ENCODE peak calls at places on chromosomes 12 and 14, in six cellular contexts. B is lower lobe of right lung, R is GM23248, C is mammary epithelial cell, X is psoas muscle, W is small intestine. S is an unnamed sample.

GRCh38 chr12:108821407-108822397 is 35.7 kb downstream of the SSH1 start:
- DNase-seq in B (peak; percentile 77), R (peak; percentile 87), C (peak; percentile 40), X (no peak), W (no peak), S (no peak)

GRCh38 chr14:66240112-66240511 is 246.1 kb upstream of the CCDC196 start:
- DNase-seq in B (no peak), R (peak; percentile 9), C (peak; percentile 27), X (no peak), W (no peak), S (no peak)

GRCh38 chr14:74879427-74880180 is 2.1 kb upstream of the DLST start:
- DNase-seq in B (no peak), R (no peak), C (no peak), X (no peak), W (peak; percentile 85), S (no peak)

GRCh38 chr14:71905031-71905430 is 27.2 kb upstream of the RGS6 start:
- DNase-seq in B (no peak), R (peak; percentile 17), C (no peak), X (no peak), W (no peak), S (no peak)

GRCh38 chr12:128729628-128730121 is 94.1 kb downstream of the SLC15A4 start:
- DNase-seq in B (no peak), R (peak; percentile 2), C (no peak), X (no peak), W (peak; percentile 20), S (no peak)

GRCh38 chr12:88325076-88325827 is 183.1 kb downstream of the TMTC3 start:
- DNase-seq in B (no peak), R (peak; percentile 89), C (peak; percentile 93), X (no peak), W (no peak), S (no peak)

GRCh38 chr14:80202888-80203562 is 8.3 kb downstream of the DIO2 start:
- DNase-seq in B (no peak), R (no peak), C (no peak), X (no peak), W (peak; percentile 16), S (no peak)

GRCh38 chr12:124827588-124828184 is 36.0 kb downstream of the SCARB1 start:
- DNase-seq in B (no peak), R (no peak), C (no peak), X (no peak), W (peak; percentile 81), S (no peak)

GRCh38 chr14:24982472-24983155 is 67.3 kb downstream of the STXBP6 start:
- DNase-seq in B (no peak), R (peak; percentile 47), C (peak; percentile 39), X (no peak), W (peak; percentile 73), S (no peak)

GRCh38 chr14:95730126-95730525 is 16.2 kb upstream of the TCL1A start:
- DNase-seq in B (no peak), R (no peak), C (no peak), X (no peak), W (no peak), S (no peak)

GRCh38 chr12:23949212-23950010 is at the start of gene SOX5:
- DNase-seq in B (peak; percentile 46), R (peak; percentile 0), C (no peak), X (peak; percentile 17), W (no peak), S (no peak)

GRCh38 chr12:113227169-113227568 is 5.9 kb downstream of the TPCN1 start:
- DNase-seq in B (no peak), R (no peak), C (no peak), X (peak; percentile 56), W (no peak), S (peak; percentile 84)
- H3K4me1 ChIP-seq in B (peaks cover 77% of the 10 kb centered on the region), R (peaks cover 17% of the 10 kb centered on the region), C (peaks cover 21% of the 10 kb centered on the region), X (peaks cover 87% of the 10 kb centered on the region), W (peaks cover 10% of the 10 kb centered on the region), S (peaks cover 86% of the 10 kb centered on the region)

DNA sequence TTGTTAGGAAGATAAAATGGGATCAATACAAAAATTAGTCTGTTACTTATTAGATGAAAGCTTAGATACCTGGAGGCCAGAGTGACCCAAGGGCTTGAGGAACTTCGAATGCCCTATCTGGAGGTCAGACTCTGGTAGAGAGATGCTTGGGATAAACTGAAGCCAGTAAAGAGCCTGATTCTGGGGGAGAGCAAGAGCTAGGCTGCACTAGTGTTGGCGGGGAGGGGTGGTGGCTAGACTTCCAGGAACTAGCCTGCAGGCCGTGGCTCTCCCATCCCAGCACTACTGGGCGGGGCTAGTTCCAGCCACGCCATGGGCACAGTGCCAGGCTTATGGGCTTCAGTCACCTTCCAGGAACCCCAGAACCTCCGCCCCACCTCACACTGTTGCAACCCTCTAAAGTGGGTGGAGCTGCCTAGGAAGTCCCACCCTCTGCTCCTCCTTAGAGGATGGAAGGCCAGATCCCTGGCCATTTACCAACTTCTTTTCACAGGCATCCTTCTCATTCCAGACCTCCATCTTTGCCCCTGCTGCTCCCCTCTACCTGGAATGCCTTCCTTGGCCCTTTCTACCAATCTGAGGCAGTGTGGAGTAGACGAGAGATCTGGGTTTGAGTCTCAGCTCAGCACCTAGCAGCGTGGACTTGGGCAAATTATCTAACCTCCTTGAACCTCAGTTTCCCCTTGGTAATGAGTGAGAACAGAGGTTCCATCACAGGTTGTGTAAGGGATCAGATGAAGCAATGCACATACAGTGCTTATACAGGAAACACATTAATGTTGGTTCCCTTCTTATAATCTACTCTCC is 6.3 kb upstream of the NFE2 start:
- DNase-seq in B (peak; percentile 96), R (peak; percentile 62), C (peak; percentile 81), X (peak; percentile 72), W (peak; percentile 97), S (peak; percentile 39)
- H3K4me1 ChIP-seq in B (peaks cover 40% of the 10 kb centered on the region), R (peaks cover 7% of the 10 kb centered on the region), C (peaks cover 25% of the 10 kb centered on the region), X (peaks cover 16% of the 10 kb centered on the region), W (peaks cover 7% of the 10 kb centered on the region), S (peaks cover 4% of the 10 kb centered on the region)

DNA sequence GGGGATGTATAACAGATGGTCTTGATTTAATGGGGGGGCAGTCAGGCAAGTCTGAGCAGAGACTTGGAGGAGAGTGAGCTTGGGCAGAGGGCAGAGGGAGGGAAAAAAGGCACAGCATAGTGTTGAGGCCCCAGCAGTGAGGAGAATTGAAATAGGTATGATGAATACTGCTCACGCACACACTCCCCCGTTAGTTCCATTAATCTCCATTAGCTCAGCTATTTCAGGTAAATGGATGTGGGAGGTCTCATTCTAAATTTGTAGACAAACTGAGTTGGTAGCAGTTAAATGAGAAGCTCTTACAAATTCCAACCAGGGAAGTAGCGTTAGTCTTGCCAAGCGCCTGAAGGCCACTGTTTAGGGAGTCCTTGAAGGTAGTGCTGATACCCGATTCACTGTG is 66.7 kb upstream of the STON2 start:
- DNase-seq in B (no peak), R (no peak), C (no peak), X (no peak), W (no peak), S (no peak)
- H3K4me1 ChIP-seq in B (peaks cover 5% of the 10 kb centered on the region), R (no peaks in the 10 kb centered on the region), C (peaks cover 4% of the 10 kb centered on the region), X (no peaks in the 10 kb centered on the region), W (no peaks in the 10 kb centered on the region), S (peaks cover 3% of the 10 kb centered on the region)

GRCh38 chr14:104994988-104995387 is 9.4 kb downstream of the CLBA1 start:
- DNase-seq in B (no peak), R (no peak), C (no peak), X (no peak), W (no peak), S (no peak)

GRCh38 chr14:104993808-104994591 is 8.4 kb downstream of the CLBA1 start:
- DNase-seq in B (no peak), R (no peak), C (no peak), X (no peak), W (no peak), S (no peak)

GRCh38 chr14:104993306-104993705 is 7.7 kb downstream of the CLBA1 start:
- DNase-seq in B (no peak), R (no peak), C (no peak), X (no peak), W (no peak), S (no peak)

GRCh38 chr14:104996483-104996882 is 10.9 kb downstream of the CLBA1 start:
- DNase-seq in B (no peak), R (no peak), C (no peak), X (no peak), W (no peak), S (no peak)

GRCh38 chr14:104996032-104996431 is 10.4 kb downstream of the CLBA1 start:
- DNase-seq in B (no peak), R (no peak), C (no peak), X (no peak), W (no peak), S (no peak)
- H3K4me1 ChIP-seq in B (no peaks in the 10 kb centered on the region), R (no peaks in the 10 kb centered on the region), C (no peaks in the 10 kb centered on the region), X (no peaks in the 10 kb centered on the region), W (no peaks in the 10 kb centered on the region), S (no peaks in the 10 kb centered on the region)

GRCh38 chr14:83133986-83134664 is 1600.5 kb upstream of the SEL1L start:
- DNase-seq in B (no peak), R (no peak), C (no peak), X (no peak), W (no peak), S (no peak)
- H3K4me1 ChIP-seq in B (no peaks in the 10 kb centered on the region), R (no peaks in the 10 kb centered on the region), C (no peaks in the 10 kb centered on the region), X (no peaks in the 10 kb centered on the region), W (no peaks in the 10 kb centered on the region), S (no peaks in the 10 kb centered on the region)

GRCh38 chr14:61469771-61470170 is 148.4 kb downstream of the PRKCH start:
- DNase-seq in B (no peak), R (no peak), C (no peak), X (no peak), W (no peak), S (no peak)
- H3K4me1 ChIP-seq in B (peaks cover 89% of the 10 kb centered on the region), R (peaks cover 53% of the 10 kb centered on the region), C (peaks cover 57% of the 10 kb centered on the region), X (peaks cover 20% of the 10 kb centered on the region), W (peaks cover 7% of the 10 kb centered on the region), S (peaks cover 10% of the 10 kb centered on the region)

DNA sequence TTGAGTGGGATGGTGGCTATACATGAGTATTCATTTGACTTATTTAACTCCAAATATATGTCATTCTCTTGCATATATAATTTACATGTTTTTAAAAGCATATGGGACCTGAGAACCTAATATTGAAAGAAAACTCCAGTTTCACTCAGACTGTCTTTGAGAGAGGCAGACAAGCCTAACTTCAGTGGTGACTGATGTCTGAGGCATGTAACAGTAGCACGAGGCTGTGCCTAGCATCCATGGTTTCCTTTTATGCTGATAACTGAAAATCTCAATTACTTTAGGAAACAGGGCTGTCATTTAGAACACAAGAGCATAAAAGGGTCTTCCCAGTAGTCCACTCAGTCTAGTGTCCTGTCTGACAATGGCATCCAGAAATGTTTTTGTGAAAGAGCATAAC is 24.2 kb downstream of the MAPK1IP1L start:
- DNase-seq in B (no peak), R (peak; percentile 74), C (no peak), X (no peak), W (no peak), S (no peak)
- H3K4me1 ChIP-seq in B (peaks cover 21% of the 10 kb centered on the region), R (peaks cover 45% of the 10 kb centered on the region), C (peaks cover 51% of the 10 kb centered on the region), X (peaks cover 13% of the 10 kb centered on the region), W (no peaks in the 10 kb centered on the region), S (peaks cover 13% of the 10 kb centered on the region)